ENCODE peak calls at places on chromosomes 3 and 15, in seven cellular contexts. U, E, M, Y, A, F and G are unnamed samples.
A peak's percentile ranks its signal among the peaks of the same experiment; 100 is the strongest.

GRCh38 chr3:45593708-45594601 is 596 bp upstream of the LIMD1 start:
- DNase-seq in E (peak; percentile 68), M (peak; percentile 61), A (peak; percentile 81), F (peak; percentile 41), Y (peak; percentile 72), U (peak; percentile 50), G (peak; percentile 73)

GRCh38 chr3:186170516-186170915 is 61.6 kb upstream of the ETV5 start:
- DNase-seq in E (no peak), F (no peak), A (no peak), Y (no peak), U (no peak), M (no peak), G (no peak)

GRCh38 chr3:49377483-49377882 is 19.3 kb upstream of the GPX1 start:
- DNase-seq in E (peak; percentile 38), M (no peak), A (no peak), F (no peak), U (no peak), Y (peak; percentile 51), G (no peak)

GRCh38 chr15:64699767-64700388 is 75.5 kb downstream of the RBPMS2 start:
- DNase-seq in F (no peak), U (peak; percentile 46), A (peak; percentile 30), E (peak; percentile 48), Y (peak; percentile 78), M (no peak), G (peak; percentile 57)

GRCh38 chr3:53103566-53104296 is 26.5 kb downstream of the RFT1 start:
- DNase-seq in E (peak; percentile 8), M (no peak), U (no peak), Y (no peak), A (no peak), F (no peak), G (no peak)

GRCh38 chr3:33892655-33893054 is 94.2 kb downstream of the PDCD6IP start:
- DNase-seq in Y (no peak), F (no peak), A (no peak), E (no peak), M (no peak), U (no peak), G (no peak)

GRCh38 chr3:1091276-1091675 is 1.5 kb upstream of the CNTN6 start:
- DNase-seq in E (no peak), F (no peak), A (no peak), U (no peak), Y (no peak), M (no peak), G (no peak)

GRCh38 chr15:39135989-39136388 is 444.9 kb upstream of the THBS1 start:
- DNase-seq in F (no peak), M (no peak), A (no peak), U (no peak), E (peak; percentile 96), Y (peak; percentile 56), G (no peak)

GRCh38 chr3:79217096-79217495 is 550.7 kb downstream of the ROBO1 start:
- DNase-seq in F (no peak), M (no peak), E (no peak), Y (no peak), U (no peak), A (no peak), G (no peak)

GRCh38 chr15:73048624-73049295 is 3.5 kb upstream of the NEO1 start:
- DNase-seq in Y (no peak), M (no peak), U (no peak), E (no peak), F (no peak), A (no peak), G (no peak)

GRCh38 chr3:147458995-147459704 is 50.0 kb downstream of the ZIC1 start:
- DNase-seq in M (no peak), U (no peak), Y (no peak), A (no peak), E (no peak), F (no peak), G (no peak)

GRCh38 chr15:33825453-33825852 is 142.8 kb upstream of the CHRM5 start:
- DNase-seq in A (no peak), U (no peak), E (no peak), M (no peak), Y (no peak), F (no peak), G (no peak)

GRCh38 chr15:99155961-99156443 is 51.1 kb downstream of the SYNM start:
- DNase-seq in F (no peak), Y (peak; percentile 85), A (no peak), E (peak; percentile 65), U (no peak), M (no peak), G (no peak)

GRCh38 chr15:44530653-44531052 is 6.3 kb upstream of the EIF3J start:
- DNase-seq in Y (no peak), U (no peak), F (no peak), M (no peak), E (peak; percentile 12), A (no peak), G (no peak)

GRCh38 chr3:49534581-49535495 is 19.4 kb upstream of the BSN start:
- DNase-seq in A (peak; percentile 43), F (peak; percentile 65), M (peak; percentile 22), Y (no peak), U (no peak), E (no peak), G (peak; percentile 26)

GRCh38 chr15:63246691-63247464 is 30.5 kb upstream of the APH1B start:
- DNase-seq in M (no peak), A (no peak), F (no peak), Y (peak; percentile 97), U (peak; percentile 58), E (peak; percentile 91), G (no peak)

GRCh38 chr15:66076591-66077319 is 176.8 kb downstream of the MEGF11 start:
- DNase-seq in E (no peak), F (no peak), U (no peak), M (no peak), A (no peak), Y (no peak), G (no peak)

GRCh38 chr3:99817437-99818240 is at the start of gene CMSS1:
- DNase-seq in Y (peak; percentile 94), M (peak; percentile 87), F (peak; percentile 95), A (peak; percentile 95), E (peak; percentile 90), U (peak; percentile 91), G (peak; percentile 93)
- TF ChIP-seq CTCF in Y (peak; percentile 41), M (peak; percentile 30), F (peak; percentile 42), A (no peak), E (peak; percentile 22), U (peak; percentile 35), G (no peak)

GRCh38 chr15:70353606-70354259 is 256.0 kb upstream of the TLE3 start:
- DNase-seq in A (peak; percentile 72), U (no peak), M (no peak), F (no peak), Y (no peak), E (no peak), G (no peak)

GRCh38 chr15:70356062-70356860 is 258.5 kb upstream of the TLE3 start:
- DNase-seq in E (no peak), F (no peak), Y (no peak), U (no peak), A (peak; percentile 59), M (no peak), G (no peak)

GRCh38 chr15:70356919-70357318 is 259.2 kb upstream of the TLE3 start:
- DNase-seq in U (no peak), F (no peak), M (no peak), E (no peak), Y (no peak), A (no peak), G (no peak)

GRCh38 chr15:70354260-70354894 is 256.7 kb upstream of the TLE3 start:
- DNase-seq in A (no peak), M (no peak), Y (no peak), U (no peak), E (no peak), F (no peak), G (no peak)

DNA sequence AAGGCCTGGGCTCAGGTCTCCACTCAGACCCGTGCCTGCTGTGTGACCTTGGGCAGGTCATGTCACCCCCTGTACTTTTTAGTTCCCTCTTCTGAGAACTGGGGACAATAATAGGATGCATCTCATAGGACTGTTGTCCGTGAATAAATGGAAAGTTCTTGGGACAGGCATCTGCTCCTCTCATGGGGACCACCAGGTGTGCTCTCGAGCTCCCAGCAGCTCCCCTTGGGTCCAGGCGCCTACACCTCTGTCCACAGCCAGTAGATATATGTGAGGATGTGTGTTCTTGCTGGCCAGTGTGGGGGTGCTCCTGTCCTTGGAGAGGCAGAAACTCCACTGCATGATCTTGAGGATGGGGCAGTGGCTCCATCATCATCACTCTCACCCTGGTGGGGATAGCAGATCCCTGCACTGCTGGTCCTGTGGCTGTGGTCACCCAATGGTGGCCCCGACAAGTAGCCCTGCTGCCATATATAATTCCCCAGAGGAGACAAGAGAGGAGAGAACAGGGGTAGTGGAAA is 257.6 kb upstream of the TLE3 start:
- DNase-seq in Y (no peak), A (no peak), E (no peak), M (no peak), F (no peak), U (no peak), G (no peak)
- TF ChIP-seq CTCF in Y (no peak), A (no peak), E (no peak), M (peak; percentile 39), F (no peak), U (no peak), G (peak; percentile 19)

GRCh38 chr3:126715432-126715831 is 11.4 kb downstream of the CHCHD6 start:
- DNase-seq in Y (peak; percentile 14), U (no peak), F (no peak), M (no peak), E (no peak), A (no peak), G (no peak)

GRCh38 chr3:126716057-126716456 is 12.0 kb downstream of the CHCHD6 start:
- DNase-seq in M (no peak), F (no peak), Y (no peak), A (no peak), U (no peak), E (no peak), G (no peak)

GRCh38 chr3:126714921-126715320 is 10.9 kb downstream of the CHCHD6 start:
- DNase-seq in M (no peak), A (no peak), F (no peak), U (no peak), Y (no peak), E (no peak), G (no peak)

GRCh38 chr3:126713229-126713628 is 9.2 kb downstream of the CHCHD6 start:
- DNase-seq in A (no peak), Y (no peak), U (no peak), E (no peak), F (no peak), M (no peak), G (no peak)

GRCh38 chr3:126714296-126714900 is 10.4 kb downstream of the CHCHD6 start:
- DNase-seq in F (no peak), A (no peak), E (no peak), U (no peak), M (no peak), Y (no peak), G (no peak)
- TF ChIP-seq CTCF in F (no peak), A (no peak), E (no peak), U (no peak), M (no peak), Y (no peak), G (no peak)

DNA sequence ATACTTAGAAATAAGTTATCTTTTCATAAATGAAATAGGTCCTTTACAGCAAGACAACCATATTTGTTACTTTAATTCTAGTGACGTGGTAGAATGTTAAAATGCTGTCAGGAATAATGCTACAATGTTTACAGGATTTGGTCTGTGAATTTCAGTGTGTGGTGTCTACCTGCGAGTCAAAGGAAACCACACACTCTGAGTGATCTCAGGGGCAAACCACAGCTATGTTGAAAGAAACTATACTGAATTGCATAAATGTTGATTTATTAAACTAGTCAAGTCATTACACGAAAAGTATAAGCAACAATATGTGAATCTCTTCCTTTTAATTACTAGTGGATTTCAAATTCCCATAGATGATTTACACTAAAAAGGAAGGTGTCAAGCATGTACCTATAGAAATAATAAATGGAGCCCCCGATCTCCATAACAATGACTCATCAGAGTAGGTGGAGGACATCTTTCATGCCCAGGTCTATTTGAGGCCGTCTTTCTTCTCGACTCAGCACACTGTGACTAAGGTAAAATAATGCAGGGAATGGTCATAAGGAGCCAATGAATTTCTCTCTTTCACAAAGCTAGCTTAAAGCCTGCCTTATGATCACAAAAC is 463.0 kb downstream of the ERC2 start:
- DNase-seq in Y (peak; percentile 65), E (no peak), A (no peak), F (no peak), U (no peak), M (no peak), G (no peak)
- TF ChIP-seq CTCF in Y (no peak), E (no peak), A (no peak), F (no peak), U (no peak), M (no peak), G (no peak)